ENCODE peak calls at places on chromosomes 1 and 21, in nine cellular contexts. D is esophagus muscularis mucosa, N is HCT116, R is lower leg skin, M is tibial nerve, V is prostate gland, O is heart left ventricle, K is stomach, L is H1. I is an unnamed sample.

GRCh38 chr1:36088577-36089392 is at the start of gene ADPRS:
- DNase-seq in D (peak), N (peak), K (peak), V (peak), M (peak), L (peak), O (peak), R (peak), I (peak)

GRCh38 chr21:45992311-45993209 is 11.0 kb downstream of the COL6A1 start:
- DNase-seq in N (no peak), M (peak), V (no peak), K (no peak), D (no peak), O (peak), R (peak), L (no peak), I (no peak)

GRCh38 chr1:204254031-204254661 is 40.4 kb upstream of the GOLT1A start:
- DNase-seq in M (peak), N (no peak), V (no peak), K (peak), L (no peak), O (no peak), D (peak), R (peak), I (no peak)

GRCh38 chr1:90922202-90922601 is 99.6 kb downstream of the ZNF644 start:
- DNase-seq in K (no peak), V (no peak), O (no peak), R (no peak), D (no peak), M (no peak), L (no peak), N (no peak), I (no peak)

GRCh38 chr1:6361124-6361775 is 32.3 kb downstream of the ACOT7 start:
- DNase-seq in L (no peak), K (no peak), R (no peak), V (no peak), N (no peak), M (no peak), O (no peak), D (no peak), I (no peak)

GRCh38 chr1:197920345-197921117 is 3.4 kb downstream of the LHX9 start:
- DNase-seq in N (no peak), V (no peak), M (no peak), L (no peak), R (no peak), D (no peak), K (no peak), O (no peak), I (no peak)

GRCh38 chr1:168674252-168674651 is 54.8 kb downstream of the DPT start:
- DNase-seq in L (no peak), K (no peak), O (no peak), D (no peak), V (no peak), N (no peak), M (no peak), R (no peak), I (no peak)

GRCh38 chr1:164310166-164310565 is 248.8 kb upstream of the PBX1 start:
- DNase-seq in K (no peak), V (no peak), O (no peak), N (no peak), M (no peak), L (no peak), D (no peak), R (no peak), I (no peak)

GRCh38 chr1:55309053-55309452 is 93.9 kb upstream of the USP24 start:
- DNase-seq in R (no peak), K (no peak), O (no peak), L (no peak), D (no peak), M (no peak), V (no peak), N (no peak), I (no peak)

GRCh38 chr1:24967962-24968361 is 37.9 kb upstream of the RUNX3 start:
- DNase-seq in D (no peak), N (no peak), M (no peak), L (no peak), R (no peak), O (no peak), V (no peak), K (no peak), I (no peak)

GRCh38 chr1:180486092-180486491 is 16.3 kb downstream of the ACBD6 start:
- DNase-seq in D (no peak), M (no peak), O (no peak), L (no peak), N (no peak), K (no peak), R (no peak), V (no peak), I (no peak)

GRCh38 chr1:53075206-53075605 is 13.2 kb downstream of the PODN start:
- DNase-seq in N (no peak), D (no peak), O (no peak), V (no peak), L (no peak), K (no peak), M (peak), R (no peak), I (no peak)

GRCh38 chr21:14833221-14833620 is 231.6 kb downstream of the NRIP1 start:
- DNase-seq in O (no peak), K (no peak), D (no peak), R (no peak), N (no peak), V (no peak), L (no peak), M (no peak), I (no peak)

GRCh38 chr21:44456915-44457736 is 1.8 kb downstream of the LRRC3 start:
- DNase-seq in K (no peak), M (no peak), N (no peak), R (no peak), L (no peak), O (no peak), V (no peak), D (no peak), I (no peak)

GRCh38 chr21:44670642-44671432 is 4.1 kb upstream of the KRTAP12-2 start:
- DNase-seq in V (no peak), L (no peak), O (no peak), M (no peak), N (no peak), K (no peak), D (no peak), R (no peak), I (no peak)

GRCh38 chr1:20290624-20291597 is at the start of gene VWA5B1:
- DNase-seq in R (no peak), M (no peak), D (no peak), L (peak), N (no peak), O (no peak), V (no peak), K (no peak), I (no peak)

GRCh38 chr1:236206548-236206947 is 64.2 kb downstream of the GPR137B start:
- DNase-seq in R (peak), K (no peak), D (no peak), V (no peak), N (no peak), O (peak), L (no peak), M (no peak), I (no peak)

GRCh38 chr21:38990424-38990794 is 184.7 kb downstream of the ETS2 start:
- DNase-seq in R (no peak), K (peak), D (no peak), L (no peak), M (no peak), O (no peak), N (no peak), V (no peak), I (no peak)

GRCh38 chr1:162741574-162741973 is 48.9 kb upstream of the HSD17B7 start:
- DNase-seq in V (no peak), L (no peak), N (no peak), O (no peak), R (no peak), M (no peak), K (no peak), D (no peak), I (no peak)

GRCh38 chr1:7590426-7590790 is 180.7 kb upstream of the VAMP3 start:
- DNase-seq in K (no peak), R (no peak), D (no peak), V (no peak), O (no peak), L (no peak), M (no peak), N (no peak), I (no peak)

GRCh38 chr1:240201931-240202330 is 110.2 kb downstream of the FMN2 start:
- DNase-seq in M (no peak), V (no peak), L (no peak), R (no peak), N (no peak), O (no peak), D (no peak), K (no peak), I (no peak)

GRCh38 chr1:151993734-151994496 is at the start of gene S100A10:
- DNase-seq in K (peak), D (peak), R (peak), M (peak), L (no peak), V (peak), N (no peak), O (peak), I (no peak)

GRCh38 chr1:119475866-119476439 is 31.1 kb upstream of the HSD3B1 start:
- DNase-seq in N (peak), M (peak), V (peak), R (peak), K (peak), L (peak), O (peak), D (peak), I (peak)

GRCh38 chr21:45818904-45819285 is 162.7 kb upstream of the COL6A1 start:
- DNase-seq in D (peak), K (no peak), O (no peak), L (no peak), V (no peak), N (no peak), R (no peak), M (no peak), I (peak)

GRCh38 chr1:68624233-68624632 is 127.4 kb upstream of the DEPDC1 start:
- DNase-seq in D (no peak), K (no peak), N (no peak), O (no peak), V (no peak), L (no peak), M (no peak), R (no peak), I (peak)

GRCh38 chr1:19765623-19766022 is 34.1 kb downstream of the TMCO4 start:
- DNase-seq in L (no peak), R (no peak), O (no peak), N (peak), M (no peak), D (no peak), K (no peak), V (no peak), I (peak)

GRCh38 chr1:153560241-153560640 is 5.4 kb downstream of the S100A2 start:
- DNase-seq in O (no peak), L (no peak), K (no peak), R (no peak), V (no peak), N (no peak), M (no peak), D (no peak), I (no peak)
- TF ChIP-seq POLR2A in O (no peak), L (no peak), K (no peak), R (no peak), V (no peak), N (no peak), M (no peak), D (no peak), I (no peak)

GRCh38 chr1:116529681-116530080 is 41.1 kb downstream of the CD58 start:
- DNase-seq in R (no peak), M (no peak), K (no peak), D (no peak), N (no peak), O (no peak), L (no peak), V (no peak), I (no peak)

GRCh38 chr1:116534014-116534739 is 36.6 kb downstream of the CD58 start:
- DNase-seq in D (no peak), M (no peak), R (no peak), K (no peak), L (no peak), N (no peak), V (no peak), O (no peak), I (no peak)

GRCh38 chr1:116532698-116533424 is 38.0 kb downstream of the CD58 start:
- DNase-seq in O (no peak), V (no peak), L (no peak), D (no peak), N (no peak), R (no peak), M (no peak), K (no peak), I (no peak)

GRCh38 chr1:116533425-116533820 is 37.4 kb downstream of the CD58 start:
- DNase-seq in N (no peak), R (no peak), O (no peak), V (no peak), M (no peak), D (no peak), L (no peak), K (no peak), I (no peak)

GRCh38 chr1:116531917-116532316 is 38.9 kb downstream of the CD58 start:
- DNase-seq in O (no peak), V (no peak), N (no peak), K (no peak), D (no peak), M (no peak), L (no peak), R (no peak), I (no peak)
- TF ChIP-seq POLR2A in O (no peak), V (no peak), N (no peak), K (no peak), D (no peak), M (no peak), L (no peak), R (no peak), I (no peak)

DNA sequence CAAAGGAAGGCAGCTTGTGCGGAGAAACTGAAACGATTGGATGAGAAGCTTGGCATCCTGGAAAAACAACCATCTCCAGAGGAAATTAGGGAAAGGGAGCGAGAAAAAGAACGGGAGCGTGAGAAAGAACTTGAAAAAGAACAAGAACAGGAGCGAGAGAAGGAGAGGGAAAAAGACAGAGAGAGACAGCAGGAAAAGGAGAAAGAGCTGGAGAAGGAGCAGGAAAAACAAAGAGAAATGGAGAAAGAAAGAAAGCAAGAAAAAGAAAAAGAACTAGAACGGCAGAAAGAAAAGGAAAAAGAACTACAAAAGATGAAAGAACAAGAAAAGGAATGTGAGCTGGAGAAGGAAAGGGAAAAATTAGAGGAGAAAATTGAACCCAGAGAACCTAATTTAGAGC is 47.2 kb downstream of the PRRC2C start:
- DNase-seq in L (no peak), O (no peak), N (no peak), V (no peak), K (no peak), D (no peak), R (no peak), M (no peak), I (no peak)
- TF ChIP-seq POLR2A in L (no peak), O (no peak), N (no peak), V (no peak), K (no peak), D (no peak), R (no peak), M (no peak), I (no peak)

DNA sequence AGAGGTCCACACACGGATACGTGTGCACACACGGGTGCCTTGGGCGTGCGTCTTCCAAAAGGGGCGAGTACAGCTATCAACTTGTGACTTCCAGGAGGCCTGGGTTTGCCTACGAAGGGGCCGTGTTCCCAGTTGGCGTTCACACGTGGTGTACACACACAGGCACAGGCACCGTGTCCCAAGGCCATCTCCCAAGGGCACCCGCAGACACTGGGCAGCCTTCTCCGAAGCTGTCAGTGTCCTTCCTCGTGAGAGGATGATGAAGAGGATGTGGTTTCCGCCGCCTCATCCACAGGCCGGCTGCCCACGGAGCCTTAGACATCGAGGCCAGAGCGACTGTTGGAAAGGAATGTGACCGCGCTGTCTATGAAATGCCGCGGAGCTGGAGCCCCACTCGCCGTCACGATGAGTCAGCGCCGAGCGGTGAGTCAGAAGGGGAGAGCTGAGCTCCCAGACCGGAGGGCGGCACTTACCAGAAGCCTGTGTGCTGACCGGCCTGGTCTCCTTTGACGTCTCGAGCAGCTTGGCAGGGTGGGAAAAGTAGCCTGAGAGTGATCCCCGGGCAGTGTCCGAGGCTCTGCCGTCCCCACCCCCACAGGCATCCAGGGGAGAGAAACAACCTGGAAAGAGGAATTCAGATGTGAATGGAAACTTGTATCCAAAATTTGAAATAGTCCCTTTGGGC is 141.4 kb upstream of the ARHGEF16 start:
- DNase-seq in M (peak), L (peak), R (peak), O (peak), K (peak), N (peak), D (peak), V (peak), I (peak)
- TF ChIP-seq POLR2A in M (peak), L (no peak), R (no peak), O (peak), K (no peak), N (no peak), D (no peak), V (peak), I (peak)

GRCh38 chr1:73673980-73674379 is 524.0 kb downstream of the LRRIQ3 start:
- DNase-seq in R (no peak), D (no peak), M (no peak), O (no peak), V (peak), L (no peak), N (no peak), K (no peak), I (no peak)
- TF ChIP-seq POLR2A in R (no peak), D (no peak), M (no peak), O (no peak), V (no peak), L (no peak), N (no peak), K (no peak), I (no peak)

DNA sequence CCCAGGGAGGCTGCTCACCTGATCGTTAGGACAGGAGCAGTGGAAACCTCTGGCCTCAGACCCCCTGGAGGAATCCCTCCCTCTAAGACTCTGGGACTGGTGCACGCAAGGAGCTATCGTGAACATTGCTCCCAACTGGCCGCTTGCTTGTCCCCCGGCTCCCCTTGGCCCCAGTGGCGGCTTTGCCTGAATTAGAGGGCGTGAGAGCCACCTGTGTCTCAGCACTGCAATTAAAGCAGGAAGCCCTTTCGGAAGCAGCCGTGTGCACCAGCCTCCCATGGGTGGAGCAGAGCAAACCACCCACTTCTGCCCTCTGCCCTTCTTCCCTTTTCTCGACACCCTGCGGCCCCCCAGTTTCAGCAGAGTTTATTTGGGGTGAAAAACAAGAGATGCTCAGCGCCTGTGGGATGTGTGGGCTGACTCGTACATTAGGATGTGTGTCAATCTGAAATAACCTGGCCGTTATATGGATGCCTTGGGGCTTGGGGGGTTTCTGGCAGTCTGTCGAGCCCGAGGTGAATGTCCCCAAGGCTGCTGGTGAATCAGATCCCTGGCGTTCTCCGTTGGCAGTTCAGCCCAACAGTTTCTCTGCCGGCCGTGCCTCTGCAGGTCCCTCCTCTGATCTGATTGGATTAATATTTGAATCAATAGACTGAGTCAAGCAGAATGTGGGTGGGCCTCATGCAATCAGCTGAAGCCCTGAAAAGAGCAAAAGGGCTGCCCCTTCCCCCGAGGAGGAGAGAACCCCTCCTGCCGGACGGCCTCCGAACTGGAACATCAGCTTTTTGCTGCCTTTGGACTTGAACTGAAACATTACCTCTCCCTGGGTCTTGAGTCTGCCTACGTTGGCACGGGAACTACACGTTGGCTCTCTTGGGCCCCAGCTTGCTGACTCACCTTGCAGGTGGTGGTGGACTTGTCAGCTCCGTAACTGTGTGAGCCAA is 7.3 kb upstream of the UMODL1 start:
- DNase-seq in O (no peak), V (peak), R (no peak), M (no peak), L (no peak), K (peak), D (no peak), N (no peak), I (no peak)
- TF ChIP-seq POLR2A in O (no peak), V (no peak), R (no peak), M (no peak), L (no peak), K (no peak), D (no peak), N (no peak), I (no peak)

I was measured in H54.